ENCODE peak calls at places on chromosome 3, in seven cellular contexts. One of them, this sample, is unnamed. For H3K27me3, the result is how much of the 10 kb centered on the place peaks cover.

GRCh38 chr3:186746008-186746407 is 28.8 kb downstream of the KNG1 start:
- DNase-seq in brain microvascular endothelial cell: peak
- DNase-seq in MM.1S: no peak
- DNase-seq in cardiac muscle cell: peak
- DNase-seq in mesenchymal stem cell: peak
- DNase-seq in NT2/D1: peak
- DNase-seq in GM23338: peak
- DNase-seq in this sample: peak

GRCh38 chr3:11539677-11540076 is 104.0 kb downstream of the VGLL4 start:
- DNase-seq in brain microvascular endothelial cell: no peak
- DNase-seq in MM.1S: no peak
- DNase-seq in cardiac muscle cell: no peak
- DNase-seq in mesenchymal stem cell: no peak
- DNase-seq in NT2/D1: no peak
- DNase-seq in GM23338: peak
- DNase-seq in this sample: peak

GRCh38 chr3:42745291-42745745 is 27.7 kb downstream of the CCDC13 start:
- DNase-seq in brain microvascular endothelial cell: no peak
- DNase-seq in MM.1S: no peak
- DNase-seq in cardiac muscle cell: no peak
- DNase-seq in mesenchymal stem cell: no peak
- DNase-seq in NT2/D1: no peak
- DNase-seq in GM23338: no peak
- DNase-seq in this sample: no peak

GRCh38 chr3:153621988-153622387 is 460.0 kb downstream of the RAP2B start:
- DNase-seq in brain microvascular endothelial cell: no peak
- DNase-seq in MM.1S: peak
- DNase-seq in cardiac muscle cell: no peak
- DNase-seq in mesenchymal stem cell: no peak
- DNase-seq in NT2/D1: no peak
- DNase-seq in GM23338: no peak
- DNase-seq in this sample: peak

GRCh38 chr3:142916611-142917010 is 27.7 kb upstream of the PCOLCE2 start:
- DNase-seq in brain microvascular endothelial cell: no peak
- DNase-seq in MM.1S: no peak
- DNase-seq in cardiac muscle cell: no peak
- DNase-seq in mesenchymal stem cell: no peak
- DNase-seq in NT2/D1: no peak
- DNase-seq in GM23338: no peak
- DNase-seq in this sample: peak

GRCh38 chr3:60056394-60056793 is 1006.6 kb upstream of the CFAP20DC start:
- DNase-seq in brain microvascular endothelial cell: no peak
- DNase-seq in MM.1S: no peak
- DNase-seq in cardiac muscle cell: no peak
- DNase-seq in mesenchymal stem cell: no peak
- DNase-seq in NT2/D1: no peak
- DNase-seq in GM23338: no peak
- DNase-seq in this sample: no peak

GRCh38 chr3:99955773-99956562 is 138.3 kb downstream of the CMSS1 start:
- DNase-seq in brain microvascular endothelial cell: no peak
- DNase-seq in MM.1S: no peak
- DNase-seq in cardiac muscle cell: no peak
- DNase-seq in mesenchymal stem cell: no peak
- DNase-seq in NT2/D1: no peak
- DNase-seq in GM23338: no peak
- DNase-seq in this sample: no peak

GRCh38 chr3:16064660-16065414 is 109.6 kb upstream of the GALNT15 start:
- DNase-seq in brain microvascular endothelial cell: peak
- DNase-seq in MM.1S: no peak
- DNase-seq in cardiac muscle cell: peak
- DNase-seq in mesenchymal stem cell: peak
- DNase-seq in NT2/D1: no peak
- DNase-seq in GM23338: no peak
- DNase-seq in this sample: peak

GRCh38 chr3:14344351-14344750 is 58.1 kb upstream of the SLC6A6 start:
- DNase-seq in brain microvascular endothelial cell: no peak
- DNase-seq in MM.1S: no peak
- DNase-seq in cardiac muscle cell: no peak
- DNase-seq in mesenchymal stem cell: no peak
- DNase-seq in NT2/D1: peak
- DNase-seq in GM23338: peak
- DNase-seq in this sample: no peak

GRCh38 chr3:146160233-146160963 is 586 bp downstream of the PLOD2 start:
- DNase-seq in brain microvascular endothelial cell: peak
- DNase-seq in MM.1S: peak
- DNase-seq in cardiac muscle cell: peak
- DNase-seq in mesenchymal stem cell: peak
- DNase-seq in NT2/D1: peak
- DNase-seq in GM23338: peak
- DNase-seq in this sample: peak

GRCh38 chr3:14222900-14223594 is 44.4 kb downstream of the LSM3 start:
- DNase-seq in brain microvascular endothelial cell: no peak
- DNase-seq in MM.1S: no peak
- DNase-seq in cardiac muscle cell: peak
- DNase-seq in mesenchymal stem cell: peak
- DNase-seq in NT2/D1: no peak
- DNase-seq in GM23338: no peak
- DNase-seq in this sample: peak

GRCh38 chr3:186283096-186283495 is 78.9 kb downstream of the DGKG start:
- DNase-seq in brain microvascular endothelial cell: peak
- DNase-seq in MM.1S: no peak
- DNase-seq in cardiac muscle cell: no peak
- DNase-seq in mesenchymal stem cell: no peak
- DNase-seq in NT2/D1: no peak
- DNase-seq in GM23338: no peak
- DNase-seq in this sample: peak

GRCh38 chr3:99562138-99562537 is 76.3 kb upstream of the COL8A1 start:
- DNase-seq in brain microvascular endothelial cell: peak
- DNase-seq in MM.1S: no peak
- DNase-seq in cardiac muscle cell: peak
- DNase-seq in mesenchymal stem cell: peak
- DNase-seq in NT2/D1: no peak
- DNase-seq in GM23338: peak
- DNase-seq in this sample: peak

GRCh38 chr3:110821586-110821985 is 250.0 kb upstream of the NECTIN3 start:
- DNase-seq in brain microvascular endothelial cell: no peak
- DNase-seq in MM.1S: no peak
- DNase-seq in cardiac muscle cell: no peak
- DNase-seq in mesenchymal stem cell: no peak
- DNase-seq in NT2/D1: no peak
- DNase-seq in GM23338: no peak
- DNase-seq in this sample: peak

GRCh38 chr3:14460342-14461005 is 58.1 kb downstream of the SLC6A6 start:
- DNase-seq in brain microvascular endothelial cell: peak
- DNase-seq in MM.1S: no peak
- DNase-seq in cardiac muscle cell: peak
- DNase-seq in mesenchymal stem cell: peak
- DNase-seq in NT2/D1: no peak
- DNase-seq in GM23338: no peak
- DNase-seq in this sample: no peak

GRCh38 chr3:149751551-149751950 is 738 bp downstream of the COMMD2 start:
- DNase-seq in brain microvascular endothelial cell: no peak
- DNase-seq in MM.1S: no peak
- DNase-seq in cardiac muscle cell: no peak
- DNase-seq in mesenchymal stem cell: peak
- DNase-seq in NT2/D1: no peak
- DNase-seq in GM23338: peak
- DNase-seq in this sample: no peak

GRCh38 chr3:14467723-14468620 is 65.6 kb downstream of the SLC6A6 start:
- DNase-seq in brain microvascular endothelial cell: peak
- DNase-seq in MM.1S: no peak
- DNase-seq in cardiac muscle cell: peak
- DNase-seq in mesenchymal stem cell: peak
- DNase-seq in NT2/D1: no peak
- DNase-seq in GM23338: peak
- DNase-seq in this sample: no peak

GRCh38 chr3:108590443-108590842 is 921 bp downstream of the DZIP3 start:
- DNase-seq in brain microvascular endothelial cell: no peak
- DNase-seq in MM.1S: peak
- DNase-seq in cardiac muscle cell: no peak
- DNase-seq in mesenchymal stem cell: peak
- DNase-seq in NT2/D1: no peak
- DNase-seq in GM23338: peak
- DNase-seq in this sample: peak

GRCh38 chr3:105827959-105828358 is 40.9 kb downstream of the CBLB start:
- DNase-seq in brain microvascular endothelial cell: peak
- DNase-seq in MM.1S: no peak
- DNase-seq in cardiac muscle cell: peak
- DNase-seq in mesenchymal stem cell: peak
- DNase-seq in NT2/D1: no peak
- DNase-seq in GM23338: peak
- DNase-seq in this sample: peak

DNA sequence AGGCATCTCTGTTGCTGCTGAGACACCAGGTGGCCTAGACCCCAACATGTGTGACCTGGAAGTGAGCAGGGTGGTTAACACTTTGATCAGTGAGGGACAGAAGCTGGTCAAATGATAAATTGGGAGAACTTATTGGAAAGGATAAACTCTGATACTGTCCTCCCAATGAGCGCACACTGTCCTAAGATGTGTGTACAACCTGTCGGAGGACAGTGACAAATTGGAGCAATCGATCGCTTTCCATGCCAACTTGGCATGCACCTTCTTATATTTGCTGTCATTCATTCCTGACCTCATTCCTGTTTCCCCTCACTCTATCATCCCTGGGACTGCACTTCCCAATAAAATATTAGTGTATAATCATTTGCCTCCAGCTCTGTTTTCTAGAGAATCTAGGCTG is 198.7 kb upstream of the PROK2 start:
- DNase-seq in brain microvascular endothelial cell: no peak
- DNase-seq in MM.1S: no peak
- DNase-seq in cardiac muscle cell: no peak
- DNase-seq in mesenchymal stem cell: no peak
- DNase-seq in NT2/D1: no peak
- DNase-seq in GM23338: no peak
- DNase-seq in this sample: no peak
- H3K27me3 ChIP-seq in brain microvascular endothelial cell: under half
- H3K27me3 ChIP-seq in MM.1S: under half
- H3K27me3 ChIP-seq in cardiac muscle cell: under half
- H3K27me3 ChIP-seq in mesenchymal stem cell: under half
- H3K27me3 ChIP-seq in NT2/D1: under half
- H3K27me3 ChIP-seq in GM23338: under half
- H3K27me3 ChIP-seq in this sample: under half

GRCh38 chr3:123416647-123417046 is 32.2 kb downstream of the ADCY5 start:
- DNase-seq in brain microvascular endothelial cell: no peak
- DNase-seq in MM.1S: no peak
- DNase-seq in cardiac muscle cell: no peak
- DNase-seq in mesenchymal stem cell: no peak
- DNase-seq in NT2/D1: no peak
- DNase-seq in GM23338: no peak
- DNase-seq in this sample: no peak

GRCh38 chr3:123414958-123415792 is 33.7 kb downstream of the ADCY5 start:
- DNase-seq in brain microvascular endothelial cell: no peak
- DNase-seq in MM.1S: no peak
- DNase-seq in cardiac muscle cell: no peak
- DNase-seq in mesenchymal stem cell: no peak
- DNase-seq in NT2/D1: no peak
- DNase-seq in GM23338: no peak
- DNase-seq in this sample: no peak

GRCh38 chr3:123412811-123413588 is 35.9 kb downstream of the ADCY5 start:
- DNase-seq in brain microvascular endothelial cell: no peak
- DNase-seq in MM.1S: no peak
- DNase-seq in cardiac muscle cell: peak
- DNase-seq in mesenchymal stem cell: no peak
- DNase-seq in NT2/D1: no peak
- DNase-seq in GM23338: peak
- DNase-seq in this sample: no peak

GRCh38 chr3:123419156-123419849 is 29.6 kb downstream of the ADCY5 start:
- DNase-seq in brain microvascular endothelial cell: no peak
- DNase-seq in MM.1S: no peak
- DNase-seq in cardiac muscle cell: no peak
- DNase-seq in mesenchymal stem cell: no peak
- DNase-seq in NT2/D1: no peak
- DNase-seq in GM23338: no peak
- DNase-seq in this sample: no peak

DNA sequence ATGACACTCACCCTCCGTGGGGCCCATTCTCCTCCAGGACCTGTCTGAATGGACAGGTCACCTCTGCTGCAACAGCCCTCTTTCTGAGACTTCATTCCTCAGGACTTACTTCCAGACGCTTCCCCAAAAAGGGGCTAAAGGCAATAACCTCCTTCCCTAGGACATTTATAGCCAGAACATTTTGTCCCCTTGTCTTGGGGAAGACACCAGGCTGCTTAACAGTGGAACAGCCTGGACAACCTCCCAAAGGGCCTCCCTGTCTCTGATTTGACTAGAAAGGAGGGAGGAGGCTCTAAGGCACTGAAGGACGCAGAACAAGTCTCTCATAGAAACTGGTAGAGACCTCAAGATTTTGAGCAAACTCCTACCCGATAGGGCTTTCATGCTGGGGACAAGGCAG is 32.7 kb downstream of the ADCY5 start:
- DNase-seq in brain microvascular endothelial cell: no peak
- DNase-seq in MM.1S: no peak
- DNase-seq in cardiac muscle cell: no peak
- DNase-seq in mesenchymal stem cell: no peak
- DNase-seq in NT2/D1: no peak
- DNase-seq in GM23338: no peak
- DNase-seq in this sample: no peak
- H3K27me3 ChIP-seq in brain microvascular endothelial cell: under half
- H3K27me3 ChIP-seq in MM.1S: under half
- H3K27me3 ChIP-seq in cardiac muscle cell: under half
- H3K27me3 ChIP-seq in mesenchymal stem cell: half or more
- H3K27me3 ChIP-seq in NT2/D1: under half
- H3K27me3 ChIP-seq in GM23338: under half
- H3K27me3 ChIP-seq in this sample: under half

GRCh38 chr3:120821426-120821825 is 78.9 kb downstream of the GTF2E1 start:
- DNase-seq in brain microvascular endothelial cell: no peak
- DNase-seq in MM.1S: no peak
- DNase-seq in cardiac muscle cell: no peak
- DNase-seq in mesenchymal stem cell: no peak
- DNase-seq in NT2/D1: no peak
- DNase-seq in GM23338: no peak
- DNase-seq in this sample: no peak

GRCh38 chr3:120824613-120825012 is 82.1 kb downstream of the GTF2E1 start:
- DNase-seq in brain microvascular endothelial cell: no peak
- DNase-seq in MM.1S: no peak
- DNase-seq in cardiac muscle cell: no peak
- DNase-seq in mesenchymal stem cell: no peak
- DNase-seq in NT2/D1: no peak
- DNase-seq in GM23338: peak
- DNase-seq in this sample: no peak

GRCh38 chr3:120823156-120823555 is 80.6 kb downstream of the GTF2E1 start:
- DNase-seq in brain microvascular endothelial cell: no peak
- DNase-seq in MM.1S: no peak
- DNase-seq in cardiac muscle cell: no peak
- DNase-seq in mesenchymal stem cell: no peak
- DNase-seq in NT2/D1: no peak
- DNase-seq in GM23338: no peak
- DNase-seq in this sample: peak

GRCh38 chr3:120816728-120817127 is 74.2 kb downstream of the GTF2E1 start:
- DNase-seq in brain microvascular endothelial cell: no peak
- DNase-seq in MM.1S: no peak
- DNase-seq in cardiac muscle cell: no peak
- DNase-seq in mesenchymal stem cell: no peak
- DNase-seq in NT2/D1: no peak
- DNase-seq in GM23338: no peak
- DNase-seq in this sample: no peak

GRCh38 chr3:120820748-120821147 is 78.2 kb downstream of the GTF2E1 start:
- DNase-seq in brain microvascular endothelial cell: no peak
- DNase-seq in MM.1S: no peak
- DNase-seq in cardiac muscle cell: no peak
- DNase-seq in mesenchymal stem cell: no peak
- DNase-seq in NT2/D1: no peak
- DNase-seq in GM23338: no peak
- DNase-seq in this sample: no peak
- H3K27me3 ChIP-seq in brain microvascular endothelial cell: under half
- H3K27me3 ChIP-seq in MM.1S: under half
- H3K27me3 ChIP-seq in cardiac muscle cell: under half
- H3K27me3 ChIP-seq in mesenchymal stem cell: under half
- H3K27me3 ChIP-seq in NT2/D1: under half
- H3K27me3 ChIP-seq in GM23338: under half
- H3K27me3 ChIP-seq in this sample: under half

GRCh38 chr3:178223876-178224275 is 312.4 kb upstream of the KCNMB2 start:
- DNase-seq in brain microvascular endothelial cell: peak
- DNase-seq in MM.1S: no peak
- DNase-seq in cardiac muscle cell: peak
- DNase-seq in mesenchymal stem cell: no peak
- DNase-seq in NT2/D1: no peak
- DNase-seq in GM23338: no peak
- DNase-seq in this sample: peak
- H3K27me3 ChIP-seq in brain microvascular endothelial cell: under half
- H3K27me3 ChIP-seq in MM.1S: under half
- H3K27me3 ChIP-seq in cardiac muscle cell: under half
- H3K27me3 ChIP-seq in mesenchymal stem cell: under half
- H3K27me3 ChIP-seq in NT2/D1: under half
- H3K27me3 ChIP-seq in GM23338: under half
- H3K27me3 ChIP-seq in this sample: under half